ENCODE peak calls at places on chromosomes 4 and X, in eight cellular contexts. O, D, T, V, P, Y, X and H are unnamed samples. For H3K4me1 and H3K36me3, the result is how much of the 10 kb centered on the place peaks cover.

GRCh38 chr4:69098470-69098869 is 2.2 kb downstream of the UGT2B7 start:
- DNase-seq in Y (no peak), X (no peak), D (no peak), O (no peak), V (peak), P (no peak), T (no peak), H (no peak)

GRCh38 chr4:124523816-124524215 is 188.7 kb downstream of the ANKRD50 start:
- DNase-seq in X (no peak), O (no peak), V (no peak), T (no peak), D (no peak), Y (no peak), P (no peak), H (no peak)

GRCh38 chr4:165384186-165384585 is 5.4 kb downstream of the CPE start:
- DNase-seq in V (no peak), D (no peak), O (no peak), X (no peak), T (no peak), Y (no peak), P (no peak), H (no peak)

GRCh38 chrX:83845397-83845796 is 15.5 kb upstream of the CYLC1 start:
- DNase-seq in X (no peak), Y (peak), O (peak), D (peak), V (peak), T (peak), P (no peak), H (no peak)

GRCh38 chr4:165360041-165360782 is 18.6 kb upstream of the CPE start:
- DNase-seq in O (no peak), D (no peak), V (no peak), P (no peak), T (no peak), Y (no peak), X (no peak), H (no peak)

GRCh38 chrX:49308604-49309269 is 5.3 kb downstream of the GAGE10 start:
- DNase-seq in P (no peak), O (no peak), X (no peak), T (no peak), D (peak), Y (peak), V (no peak), H (peak)

GRCh38 chr4:41696131-41696530 is 52.4 kb downstream of the PHOX2B start:
- DNase-seq in V (no peak), D (no peak), Y (no peak), X (no peak), P (no peak), T (no peak), O (no peak), H (no peak)

GRCh38 chr4:57081651-57082349 is 28.4 kb downstream of the IGFBP7 start:
- DNase-seq in D (no peak), O (no peak), X (no peak), T (no peak), Y (no peak), V (no peak), P (no peak), H (no peak)

GRCh38 chr4:119281374-119281773 is 40.6 kb downstream of the FABP2 start:
- DNase-seq in D (peak), T (no peak), O (no peak), P (no peak), Y (no peak), V (no peak), X (no peak), H (no peak)

GRCh38 chrX:78545233-78545632 is 113.9 kb downstream of the RTL3 start:
- DNase-seq in T (no peak), Y (no peak), P (no peak), X (no peak), O (no peak), D (no peak), V (no peak), H (no peak)

GRCh38 chr4:81786063-81786763 is 314.5 kb upstream of the RASGEF1B start:
- DNase-seq in T (no peak), D (peak), Y (no peak), O (no peak), P (no peak), V (peak), X (no peak), H (no peak)

GRCh38 chr4:39348371-39349265 is 17.5 kb downstream of the RFC1 start:
- DNase-seq in V (no peak), D (no peak), O (no peak), X (no peak), P (no peak), Y (peak), T (no peak), H (no peak)

GRCh38 chr4:83605216-83605615 is 69.3 kb downstream of the GPAT3 start:
- DNase-seq in O (no peak), X (no peak), T (no peak), Y (no peak), P (no peak), D (no peak), V (no peak), H (no peak)

GRCh38 chrX:110472265-110472664 is 113.6 kb downstream of the RTL9 start:
- DNase-seq in V (no peak), O (no peak), T (no peak), Y (no peak), P (no peak), D (no peak), X (no peak), H (no peak)

GRCh38 chr4:185513489-185514181 is 21.7 kb downstream of the PDLIM3 start:
- DNase-seq in T (no peak), D (peak), P (no peak), X (no peak), V (peak), O (no peak), Y (no peak), H (peak)

GRCh38 chrX:103488332-103488731 is 31.0 kb downstream of the RAB40A start:
- DNase-seq in D (peak), P (no peak), X (no peak), V (no peak), O (peak), Y (no peak), T (peak), H (no peak)

GRCh38 chr4:187006189-187006618 is 282.5 kb upstream of the FAT1 start:
- DNase-seq in V (no peak), D (no peak), P (no peak), T (no peak), O (no peak), Y (peak), X (no peak), H (no peak)

GRCh38 chrX:70172964-70173363 is 4.3 kb upstream of the DGAT2L6 start:
- DNase-seq in T (peak), P (no peak), O (no peak), D (no peak), V (no peak), X (no peak), Y (no peak), H (no peak)
- H3K4me1 ChIP-seq in T (under half), P (under half), O (under half), D (under half), V (under half), X (under half), Y (under half), H (under half)

GRCh38 chrX:134544189-134544588 is 84.2 kb downstream of the HPRT1 start:
- DNase-seq in Y (no peak), D (no peak), X (no peak), V (no peak), O (no peak), P (no peak), T (no peak), H (no peak)
- H3K4me3 ChIP-seq in Y (no peak), D (no peak), X (no peak), V (no peak), O (no peak), P (no peak), T (peak), H (no peak)

GRCh38 chr4:77015390-77015789 is 60.4 kb downstream of the CCNI start:
- DNase-seq in V (no peak), D (no peak), Y (peak), P (no peak), O (no peak), T (no peak), X (no peak), H (no peak)
- H3K36me3 ChIP-seq in V (under half), D (under half), Y (under half), P (under half), O (under half), T (under half), X (under half), H (under half)

DNA sequence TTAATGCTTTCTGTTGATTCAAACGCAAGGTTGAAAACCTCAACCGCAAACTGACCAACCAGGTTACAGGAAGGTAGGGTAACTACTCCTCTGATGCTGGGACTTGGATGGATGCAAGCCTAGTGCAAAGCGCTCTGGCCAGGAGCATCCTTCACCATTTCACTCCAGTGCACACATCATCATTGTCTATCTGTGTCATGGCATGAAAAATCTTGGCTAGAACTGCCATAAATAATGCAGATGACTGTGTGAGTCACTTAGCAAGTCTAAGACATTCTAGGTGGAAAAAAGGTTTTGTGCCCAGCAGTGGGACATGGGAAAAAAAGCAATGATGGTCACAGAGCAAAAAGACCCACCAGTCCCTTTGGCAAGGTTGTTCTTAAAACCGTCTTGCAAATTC is 10.9 kb downstream of the ADGRA3 start:
- DNase-seq in O (no peak), P (no peak), X (no peak), V (no peak), Y (peak), T (no peak), D (no peak), H (no peak)
- H3K4me1 ChIP-seq in O (under half), P (under half), X (under half), V (under half), Y (under half), T (under half), D (under half), H (under half)

GRCh38 chr4:28241021-28241420 is 1380.4 kb downstream of the STIM2 start:
- DNase-seq in O (no peak), X (no peak), V (no peak), T (no peak), Y (no peak), P (no peak), D (no peak), H (no peak)
- H3K4me3 ChIP-seq in O (no peak), X (no peak), V (no peak), T (no peak), Y (no peak), P (no peak), D (no peak), H (no peak)

GRCh38 chr4:169727616-169728015 is 30.1 kb downstream of the HPF1 start:
- DNase-seq in P (no peak), O (no peak), X (no peak), T (no peak), D (no peak), Y (no peak), V (no peak), H (no peak)

GRCh38 chr4:169730564-169730963 is 27.2 kb downstream of the HPF1 start:
- DNase-seq in X (no peak), P (no peak), Y (no peak), V (no peak), O (no peak), D (no peak), T (no peak), H (no peak)
- H3K36me3 ChIP-seq in X (under half), P (under half), Y (under half), V (under half), O (under half), D (under half), T (under half), H (under half)